ENCODE peak calls at places on chromosomes 2 and 18, in five cellular contexts. C is neuronal stem cell, P is H9, Z is trophoblast cell, D is H1. Y is an unnamed sample.

GRCh38 chr2:69272803-69273471 is 114.1 kb downstream of the GFPT1 start:
- DNase-seq in C (no peak), P (no peak), Z (peak; percentile 59), D (no peak), Y (no peak)

GRCh38 chr2:18742382-18742781 is 153.0 kb upstream of the NT5C1B start:
- DNase-seq in Z (no peak), P (peak; percentile 38), C (no peak), D (no peak), Y (no peak)

GRCh38 chr2:56448999-56449431 is 265.2 kb downstream of the CCDC85A start:
- DNase-seq in C (peak; percentile 21), D (no peak), Z (no peak), P (no peak), Y (no peak)

GRCh38 chr18:3059272-3059671 is 46.3 kb upstream of the LPIN2 start:
- DNase-seq in Z (no peak), P (no peak), D (no peak), C (no peak), Y (no peak)

GRCh38 chr2:205811387-205811786 is 129.1 kb downstream of the NRP2 start:
- DNase-seq in P (no peak), C (no peak), Z (no peak), D (no peak), Y (no peak)

GRCh38 chr2:102033028-102033749 is 41.4 kb downstream of the IL1R2 start:
- DNase-seq in C (no peak), Z (peak; percentile 73), P (no peak), D (no peak), Y (peak; percentile 87)

GRCh38 chr2:239095475-239095874 is 247.6 kb downstream of the TWIST2 start:
- DNase-seq in D (no peak), C (no peak), Z (no peak), P (no peak), Y (no peak)

GRCh38 chr2:190534310-190535118 is at the start of gene NEMP2:
- DNase-seq in C (peak; percentile 83), D (peak; percentile 46), Z (peak; percentile 70), P (peak; percentile 87), Y (peak; percentile 55)

GRCh38 chr18:31648966-31649429 is 35.4 kb downstream of the B4GALT6 start:
- DNase-seq in D (no peak), C (no peak), Z (peak; percentile 92), P (no peak), Y (peak; percentile 87)

GRCh38 chr2:126831234-126832005 is 67.3 kb upstream of the TEX51 start:
- DNase-seq in D (peak; percentile 17), Z (no peak), P (no peak), C (no peak), Y (peak; percentile 2)

GRCh38 chr2:108884629-108885028 is 98.1 kb downstream of the CCDC138 start:
- DNase-seq in Z (peak; percentile 6), P (peak; percentile 53), C (no peak), D (no peak), Y (peak; percentile 6)

GRCh38 chr2:10057231-10058107 is 14.1 kb downstream of the KLF11 start:
- DNase-seq in P (peak; percentile 98), C (no peak), Z (peak; percentile 95), D (peak; percentile 80), Y (peak; percentile 90)

GRCh38 chr2:205280630-205281225 is 401.6 kb upstream of the NRP2 start:
- DNase-seq in P (no peak), D (no peak), C (no peak), Z (no peak), Y (no peak)

GRCh38 chr2:28325567-28326468 is 66.8 kb upstream of the FOSL2 start:
- DNase-seq in P (no peak), Z (no peak), C (no peak), D (no peak), Y (no peak)

GRCh38 chr2:207352978-207353377 is 176.8 kb upstream of the CREB1 start:
- DNase-seq in D (no peak), P (no peak), Z (no peak), C (no peak), Y (no peak)

GRCh38 chr2:111662771-111663470 is 221.1 kb downstream of the ANAPC1 start:
- DNase-seq in Z (no peak), C (no peak), D (no peak), P (no peak), Y (no peak)

GRCh38 chr2:171893196-171893823 is 734 bp downstream of the SLC25A12 start:
- DNase-seq in C (no peak), P (no peak), Z (no peak), D (no peak), Y (no peak)

GRCh38 chr2:88658890-88659881 is 31.9 kb upstream of the EIF2AK3 start:
- DNase-seq in P (peak; percentile 41), D (no peak), C (no peak), Z (no peak), Y (peak; percentile 89)

GRCh38 chr2:1854747-1855146 is 110.4 kb upstream of the PXDN start:
- DNase-seq in Z (no peak), P (peak; percentile 80), C (peak; percentile 75), D (peak; percentile 34), Y (no peak)

GRCh38 chr2:46296216-46296839 is 879 bp upstream of the EPAS1 start:
- DNase-seq in D (no peak), Z (no peak), P (peak; percentile 61), C (no peak), Y (no peak)

GRCh38 chr2:173354073-173354600 is 535 bp upstream of the CDCA7 start:
- DNase-seq in C (peak; percentile 15), Z (peak; percentile 10), D (no peak), P (no peak), Y (peak; percentile 10)

GRCh38 chr2:166332049-166332448 is 43.7 kb downstream of the SCN9A start:
- DNase-seq in D (no peak), P (no peak), Z (no peak), C (no peak), Y (no peak)

GRCh38 chr2:65382776-65383357 is 49.5 kb downstream of the SPRED2 start:
- DNase-seq in D (no peak), Z (peak; percentile 97), P (peak; percentile 43), C (no peak), Y (peak; percentile 91)

GRCh38 chr2:57516740-57517340 is 529.8 kb upstream of the VRK2 start:
- DNase-seq in Z (no peak), P (no peak), C (peak; percentile 39), D (no peak), Y (peak; percentile 60)

GRCh38 chr2:19675856-19676460 is 225.8 kb downstream of the TTC32 start:
- DNase-seq in C (no peak), D (no peak), Z (no peak), P (no peak), Y (peak; percentile 45)

GRCh38 chr2:37230581-37230980 is 815 bp downstream of the CEBPZ start:
- DNase-seq in C (no peak), Z (no peak), D (no peak), P (no peak), Y (peak; percentile 35)

GRCh38 chr2:9191044-9191481 is 15.5 kb upstream of the ASAP2 start:
- DNase-seq in C (no peak), D (no peak), Z (no peak), P (peak; percentile 46), Y (peak; percentile 94)

GRCh38 chr2:6526093-6526824 is 339.4 kb downstream of the CMPK2 start:
- DNase-seq in Z (no peak), C (peak; percentile 49), D (no peak), P (peak; percentile 39), Y (no peak)

GRCh38 chr2:68839260-68839833 is 31.9 kb downstream of the BMP10 start:
- DNase-seq in D (no peak), C (no peak), P (no peak), Z (no peak), Y (no peak)

GRCh38 chr2:96251721-96252292 is 14.0 kb downstream of the TMEM127 start:
- DNase-seq in C (peak; percentile 74), P (peak; percentile 45), Z (peak; percentile 73), D (no peak), Y (peak; percentile 96)

DNA sequence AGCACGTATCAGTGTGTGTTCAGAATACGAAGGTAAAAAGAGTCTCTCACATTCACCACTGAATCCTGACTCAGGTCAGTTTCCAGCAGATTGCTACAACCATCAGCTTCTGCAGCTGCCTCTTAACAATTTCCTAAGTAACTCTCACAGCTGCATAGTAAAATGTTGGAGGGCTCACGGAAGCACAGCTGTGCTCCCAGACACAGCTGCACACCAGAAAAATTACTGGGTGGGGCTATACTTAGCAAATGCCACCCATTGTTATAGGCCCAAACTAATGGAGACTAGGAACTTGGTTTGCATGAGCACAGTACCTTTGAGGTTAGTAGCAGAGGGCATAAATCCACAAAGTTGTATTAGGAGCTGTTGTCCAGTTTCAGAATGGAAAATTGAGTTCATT is 153.9 kb upstream of the ERBB4 start:
- DNase-seq in C (no peak), P (no peak), D (no peak), Z (no peak), Y (no peak)
- H2BK12ac ChIP-seq in C (no peak overlapping the region), P (no peak overlapping the region), D (no peak overlapping the region), Z (no peak overlapping the region), Y (no peak overlapping the region)

DNA sequence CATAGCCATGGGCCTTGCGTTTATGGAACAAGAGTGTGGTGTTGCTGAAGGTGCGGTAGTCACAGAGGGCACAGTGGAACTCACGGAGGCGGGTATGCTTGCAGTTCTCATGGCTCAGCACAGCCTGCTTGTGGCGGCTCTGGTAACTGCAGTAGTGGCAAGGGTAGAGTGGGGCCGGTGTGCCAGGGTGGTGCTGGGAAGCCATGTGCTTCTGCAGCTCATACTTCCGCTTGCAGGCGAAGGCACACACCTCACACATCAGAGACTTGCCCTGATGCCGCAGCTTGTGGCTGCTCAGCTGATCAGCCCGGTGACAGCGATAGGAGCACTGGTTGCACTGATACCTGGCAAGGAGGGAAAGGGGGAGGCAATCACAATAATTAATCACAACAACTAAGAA is 14.7 kb downstream of the ZNF142 start:
- DNase-seq in P (no peak), C (no peak), Z (no peak), D (no peak), Y (no peak)
- H2BK12ac ChIP-seq in P (no peak overlapping the region), C (no peak overlapping the region), Z (no peak overlapping the region), D (no peak overlapping the region), Y (no peak overlapping the region)

DNA sequence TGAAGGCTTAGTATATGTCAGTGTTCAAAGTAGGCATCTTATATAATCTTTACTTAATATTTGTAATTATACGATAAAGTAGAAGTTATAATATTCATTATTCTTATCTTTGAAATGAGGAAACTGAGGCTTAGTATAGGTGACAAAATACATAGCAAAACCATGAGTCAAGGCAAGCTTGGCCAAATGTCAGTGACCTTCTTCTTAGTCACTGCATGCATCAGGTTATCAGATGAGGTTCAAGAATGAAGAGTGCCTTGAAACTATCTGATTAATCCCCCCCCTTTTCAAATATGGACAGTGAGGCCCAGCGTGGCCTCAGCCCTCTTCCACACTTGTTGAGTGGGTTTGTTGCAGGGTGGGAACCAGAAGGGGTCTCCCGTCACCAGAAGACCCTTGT is 59.3 kb downstream of the PMAIP1 start:
- DNase-seq in P (no peak), D (no peak), C (no peak), Z (no peak), Y (no peak)
- H2BK12ac ChIP-seq in P (no peak overlapping the region), D (no peak overlapping the region), C (no peak overlapping the region), Z (no peak overlapping the region), Y (no peak overlapping the region)

DNA sequence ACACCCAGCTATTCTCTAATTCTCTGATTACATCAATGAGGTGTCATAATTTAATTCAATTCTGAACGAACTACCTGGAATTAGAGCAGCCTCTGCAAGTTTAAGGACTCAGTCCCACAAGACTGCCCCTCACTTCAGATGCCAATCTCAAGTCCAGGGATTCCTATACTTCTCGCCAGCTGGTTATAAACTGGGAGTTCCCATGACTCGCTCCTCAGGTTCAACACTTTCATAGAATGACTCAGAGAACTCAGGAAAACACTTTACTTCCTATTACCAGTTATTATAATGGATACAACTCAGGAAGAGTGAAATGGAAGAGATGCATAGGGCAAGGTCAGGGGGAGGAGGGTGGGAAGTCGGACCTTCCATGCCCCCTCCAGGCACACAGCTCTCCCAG is 112.3 kb upstream of the ATP5MC3 start:
- DNase-seq in Z (no peak), D (no peak), P (no peak), C (no peak), Y (no peak)
- H2BK12ac ChIP-seq in Z (no peak overlapping the region), D (no peak overlapping the region), P (no peak overlapping the region), C (no peak overlapping the region), Y (no peak overlapping the region)

Y was measured in mesenchymal stem cell.